ENCODE peak calls at places on chromosomes 7 and 10, in four cellular contexts. One of them, this sample, is unnamed.

GRCh38 chr10:93437000-93437945 is 44.9 kb downstream of the MYOF start:
- DNase-seq in upper lobe of left lung: peak; percentile 87
- DNase-seq in psoas muscle: peak; percentile 84
- DNase-seq in CD8-positive, alpha-beta T cell: no peak
- DNase-seq in this sample: peak; percentile 99

GRCh38 chr7:66627876-66628360 is 763 bp upstream of the KCTD7 start:
- DNase-seq in CD8-positive, alpha-beta T cell: no peak
- DNase-seq in psoas muscle: no peak
- DNase-seq in upper lobe of left lung: peak; percentile 43
- DNase-seq in this sample: no peak

GRCh38 chr7:6203381-6203780 is 69.0 kb downstream of the CYTH3 start:
- DNase-seq in psoas muscle: no peak
- DNase-seq in upper lobe of left lung: no peak
- DNase-seq in CD8-positive, alpha-beta T cell: no peak
- DNase-seq in this sample: no peak

GRCh38 chr10:90872648-90873020 is 860 bp downstream of the RPP30 start:
- DNase-seq in CD8-positive, alpha-beta T cell: no peak
- DNase-seq in psoas muscle: no peak
- DNase-seq in upper lobe of left lung: no peak
- DNase-seq in this sample: no peak

GRCh38 chr10:25493122-25493893 is 318.5 kb downstream of the GPR158 start:
- DNase-seq in upper lobe of left lung: no peak
- DNase-seq in CD8-positive, alpha-beta T cell: no peak
- DNase-seq in psoas muscle: no peak
- DNase-seq in this sample: no peak

GRCh38 chr10:124878457-124878739 is 63.5 kb upstream of the ZRANB1 start:
- DNase-seq in CD8-positive, alpha-beta T cell: no peak
- DNase-seq in psoas muscle: no peak
- DNase-seq in upper lobe of left lung: no peak
- DNase-seq in this sample: no peak

GRCh38 chr10:22612316-22612715 is 102.1 kb downstream of the PIP4K2A start:
- DNase-seq in upper lobe of left lung: no peak
- DNase-seq in CD8-positive, alpha-beta T cell: no peak
- DNase-seq in psoas muscle: no peak
- DNase-seq in this sample: no peak

GRCh38 chr10:125982256-125982948 is 86.0 kb downstream of the FANK1 start:
- DNase-seq in psoas muscle: no peak
- DNase-seq in CD8-positive, alpha-beta T cell: peak; percentile 34
- DNase-seq in upper lobe of left lung: no peak
- DNase-seq in this sample: peak; percentile 15

GRCh38 chr10:73773152-73773879 is 8.5 kb upstream of the CHCHD1 start:
- DNase-seq in psoas muscle: no peak
- DNase-seq in upper lobe of left lung: no peak
- DNase-seq in CD8-positive, alpha-beta T cell: peak; percentile 30
- DNase-seq in this sample: no peak

GRCh38 chr7:155038335-155038734 is 31.8 kb upstream of the HTR5A start:
- DNase-seq in psoas muscle: no peak
- DNase-seq in upper lobe of left lung: no peak
- DNase-seq in CD8-positive, alpha-beta T cell: no peak
- DNase-seq in this sample: no peak

GRCh38 chr10:120578890-120579289 is 121.9 kb downstream of the PLPP4 start:
- DNase-seq in CD8-positive, alpha-beta T cell: no peak
- DNase-seq in psoas muscle: no peak
- DNase-seq in upper lobe of left lung: no peak
- DNase-seq in this sample: no peak

GRCh38 chr10:27745380-27745718 is 270 bp downstream of the MKX start:
- DNase-seq in CD8-positive, alpha-beta T cell: no peak
- DNase-seq in upper lobe of left lung: no peak
- DNase-seq in psoas muscle: peak; percentile 44
- DNase-seq in this sample: no peak

GRCh38 chr10:4333474-4333894 is 492.5 kb upstream of the AKR1E2 start:
- DNase-seq in upper lobe of left lung: no peak
- DNase-seq in psoas muscle: no peak
- DNase-seq in CD8-positive, alpha-beta T cell: no peak
- DNase-seq in this sample: no peak

GRCh38 chr7:34225193-34225592 is 319.9 kb downstream of the BMPER start:
- DNase-seq in CD8-positive, alpha-beta T cell: no peak
- DNase-seq in upper lobe of left lung: no peak
- DNase-seq in psoas muscle: no peak
- DNase-seq in this sample: no peak

GRCh38 chr10:1123198-1123597 is 67.0 kb downstream of the WDR37 start:
- DNase-seq in psoas muscle: no peak
- DNase-seq in CD8-positive, alpha-beta T cell: no peak
- DNase-seq in upper lobe of left lung: no peak
- DNase-seq in this sample: no peak

GRCh38 chr7:42227931-42228591 is 8.9 kb downstream of the GLI3 start:
- DNase-seq in psoas muscle: peak; percentile 65
- DNase-seq in CD8-positive, alpha-beta T cell: no peak
- DNase-seq in upper lobe of left lung: peak; percentile 36
- DNase-seq in this sample: no peak

GRCh38 chr10:58070964-58071363 is 196.7 kb downstream of the IPMK start:
- DNase-seq in psoas muscle: no peak
- DNase-seq in CD8-positive, alpha-beta T cell: no peak
- DNase-seq in upper lobe of left lung: no peak
- DNase-seq in this sample: no peak

GRCh38 chr10:49138361-49138891 is 4.6 kb upstream of the FAM170B start:
- DNase-seq in CD8-positive, alpha-beta T cell: no peak
- DNase-seq in psoas muscle: peak; percentile 63
- DNase-seq in upper lobe of left lung: no peak
- DNase-seq in this sample: peak; percentile 41

GRCh38 chr10:62180677-62181076 is 88.0 kb downstream of the RTKN2 start:
- DNase-seq in upper lobe of left lung: no peak
- DNase-seq in psoas muscle: no peak
- DNase-seq in CD8-positive, alpha-beta T cell: no peak
- DNase-seq in this sample: no peak

GRCh38 chr7:30472771-30473392 is 5.7 kb downstream of the NOD1 start:
- DNase-seq in upper lobe of left lung: no peak
- DNase-seq in CD8-positive, alpha-beta T cell: no peak
- DNase-seq in psoas muscle: no peak
- DNase-seq in this sample: no peak

GRCh38 chr10:114045071-114045737 is 1.5 kb downstream of the ADRB1 start:
- DNase-seq in psoas muscle: peak; percentile 67
- DNase-seq in CD8-positive, alpha-beta T cell: peak; percentile 14
- DNase-seq in upper lobe of left lung: peak; percentile 64
- DNase-seq in this sample: no peak

GRCh38 chr7:100485514-100485913 is 1.8 kb downstream of the NYAP1 start:
- DNase-seq in CD8-positive, alpha-beta T cell: no peak
- DNase-seq in psoas muscle: no peak
- DNase-seq in upper lobe of left lung: no peak
- DNase-seq in this sample: no peak

GRCh38 chr10:78706256-78706655 is 362.5 kb upstream of the ZMIZ1 start:
- DNase-seq in CD8-positive, alpha-beta T cell: no peak
- DNase-seq in psoas muscle: no peak
- DNase-seq in upper lobe of left lung: no peak
- DNase-seq in this sample: no peak

GRCh38 chr10:132570771-132571564 is 33.4 kb downstream of the INPP5A start:
- DNase-seq in psoas muscle: peak; percentile 69
- DNase-seq in upper lobe of left lung: no peak
- DNase-seq in CD8-positive, alpha-beta T cell: no peak
- DNase-seq in this sample: no peak

GRCh38 chr10:132574288-132574687 is 36.7 kb downstream of the INPP5A start:
- DNase-seq in CD8-positive, alpha-beta T cell: no peak
- DNase-seq in upper lobe of left lung: no peak
- DNase-seq in psoas muscle: no peak
- DNase-seq in this sample: no peak

GRCh38 chr10:132572545-132572937 is 35.0 kb downstream of the INPP5A start:
- DNase-seq in upper lobe of left lung: no peak
- DNase-seq in CD8-positive, alpha-beta T cell: no peak
- DNase-seq in psoas muscle: no peak
- DNase-seq in this sample: no peak

GRCh38 chr10:132570265-132570664 is 32.7 kb downstream of the INPP5A start:
- DNase-seq in CD8-positive, alpha-beta T cell: no peak
- DNase-seq in upper lobe of left lung: no peak
- DNase-seq in psoas muscle: no peak
- DNase-seq in this sample: no peak

GRCh38 chr10:132571565-132572544 is 34.3 kb downstream of the INPP5A start:
- DNase-seq in CD8-positive, alpha-beta T cell: peak; percentile 59
- DNase-seq in upper lobe of left lung: no peak
- DNase-seq in psoas muscle: peak; percentile 87
- DNase-seq in this sample: no peak
- H3K4me3 ChIP-seq in CD8-positive, alpha-beta T cell: no peak overlapping the region
- H3K4me3 ChIP-seq in upper lobe of left lung: no peak overlapping the region
- H3K4me3 ChIP-seq in psoas muscle: no peak overlapping the region
- H3K4me3 ChIP-seq in this sample: no peak overlapping the region

DNA sequence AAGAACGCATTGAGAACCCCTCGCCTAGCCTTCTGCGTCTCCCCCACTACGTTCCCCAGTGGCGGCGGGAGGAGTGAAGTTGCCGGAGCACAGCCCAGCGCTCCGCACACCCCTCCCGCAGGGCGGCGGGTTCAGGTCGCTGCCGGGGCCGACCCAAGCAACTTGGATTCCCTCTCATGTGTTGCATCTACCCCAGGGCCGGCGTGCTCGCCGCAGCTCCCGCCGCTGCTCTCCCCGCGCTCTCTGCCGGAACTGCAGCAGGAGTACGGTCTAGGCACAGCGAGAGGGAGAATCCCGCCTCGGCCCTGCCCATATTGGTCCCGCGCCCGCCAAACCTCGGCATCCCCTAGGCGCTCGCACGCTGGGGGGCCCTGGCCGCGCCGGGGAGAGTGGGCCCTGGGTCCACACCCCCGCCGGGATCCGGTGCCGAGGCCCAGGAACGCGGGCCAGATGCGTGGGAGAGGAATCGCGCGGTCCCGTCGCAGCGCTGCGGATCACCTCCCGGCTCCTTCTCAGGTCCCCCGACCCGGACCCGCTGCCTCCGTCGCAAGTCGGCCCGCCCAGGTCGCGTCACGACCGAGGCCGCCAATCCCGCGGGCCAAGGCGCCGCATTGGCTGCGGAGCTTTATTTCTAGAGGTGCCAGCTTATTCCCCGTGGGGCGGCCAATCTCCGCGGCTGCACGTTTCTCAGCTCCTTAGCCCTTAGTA is 648 bp upstream of the TMEM243 start:
- DNase-seq in CD8-positive, alpha-beta T cell: peak; percentile 79
- DNase-seq in upper lobe of left lung: peak; percentile 92
- DNase-seq in psoas muscle: peak; percentile 85
- DNase-seq in this sample: no peak
- TF ChIP-seq CTCF in CD8-positive, alpha-beta T cell: no peak
- TF ChIP-seq CTCF in upper lobe of left lung: no peak
- TF ChIP-seq CTCF in psoas muscle: no peak
- TF ChIP-seq CTCF in this sample: no peak

GRCh38 chr10:118457824-118458428 is 115.8 kb upstream of the FAM204A start:
- DNase-seq in upper lobe of left lung: no peak
- DNase-seq in CD8-positive, alpha-beta T cell: no peak
- DNase-seq in psoas muscle: no peak
- DNase-seq in this sample: no peak
- H3K27me3 ChIP-seq in upper lobe of left lung: no peaks in the 10 kb centered on the region
- H3K27me3 ChIP-seq in CD8-positive, alpha-beta T cell: no peaks in the 10 kb centered on the region
- H3K27me3 ChIP-seq in psoas muscle: no peaks in the 10 kb centered on the region
- H3K27me3 ChIP-seq in this sample: no peaks in the 10 kb centered on the region

DNA sequence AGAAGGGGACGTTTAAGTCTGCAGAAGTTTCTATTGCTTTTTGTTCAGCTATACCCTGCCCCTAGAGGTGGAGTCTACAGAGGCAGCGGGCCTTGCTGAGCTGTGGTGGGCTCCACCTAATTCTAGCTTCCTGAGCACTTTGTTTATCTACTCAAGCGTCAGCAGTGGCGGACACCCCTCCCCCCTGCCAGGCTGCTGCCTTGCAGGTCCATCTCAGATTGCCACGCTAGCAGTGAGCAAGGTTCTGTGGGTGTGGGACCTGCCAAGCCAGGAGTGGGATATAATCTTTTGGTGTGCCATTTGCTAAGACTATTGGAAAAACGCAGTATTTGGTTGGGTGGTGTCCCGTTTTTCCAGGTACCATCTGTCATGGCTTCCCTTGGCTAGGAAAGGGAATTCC is 147.3 kb upstream of the PRPS1L1 start:
- DNase-seq in psoas muscle: no peak
- DNase-seq in upper lobe of left lung: no peak
- DNase-seq in CD8-positive, alpha-beta T cell: no peak
- DNase-seq in this sample: no peak
- H3K4me3 ChIP-seq in psoas muscle: no peak overlapping the region
- H3K4me3 ChIP-seq in upper lobe of left lung: no peak overlapping the region
- H3K4me3 ChIP-seq in CD8-positive, alpha-beta T cell: no peak overlapping the region
- H3K4me3 ChIP-seq in this sample: no peak overlapping the region

DNA sequence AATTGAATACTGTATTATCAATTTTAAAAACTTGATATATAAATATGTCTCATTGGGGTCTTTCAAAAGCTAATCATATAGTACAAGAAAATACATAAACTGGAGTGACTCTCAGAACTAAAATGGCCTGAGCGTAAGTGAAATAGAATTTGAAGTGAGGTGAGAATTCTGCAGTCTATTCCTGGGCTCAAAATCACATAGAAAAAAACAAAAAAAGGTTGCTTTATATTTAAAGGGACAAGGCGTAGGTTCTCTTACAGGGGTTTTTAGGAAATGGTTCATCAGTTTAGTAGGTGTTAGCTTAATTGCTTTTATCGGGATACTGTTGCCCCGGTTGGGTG is 36.7 kb upstream of the PRSS1 start:
- DNase-seq in upper lobe of left lung: no peak
- DNase-seq in CD8-positive, alpha-beta T cell: no peak
- DNase-seq in psoas muscle: no peak
- DNase-seq in this sample: no peak
- TF ChIP-seq CTCF in upper lobe of left lung: no peak
- TF ChIP-seq CTCF in CD8-positive, alpha-beta T cell: no peak
- TF ChIP-seq CTCF in psoas muscle: no peak
- TF ChIP-seq CTCF in this sample: no peak

GRCh38 chr7:97006951-97007861 is 1.9 kb downstream of the DLX6 start:
- DNase-seq in upper lobe of left lung: no peak
- DNase-seq in psoas muscle: no peak
- DNase-seq in CD8-positive, alpha-beta T cell: no peak
- DNase-seq in this sample: no peak

GRCh38 chr7:97005764-97006145 is 402 bp downstream of the DLX6 start:
- DNase-seq in CD8-positive, alpha-beta T cell: no peak
- DNase-seq in upper lobe of left lung: no peak
- DNase-seq in psoas muscle: no peak
- DNase-seq in this sample: no peak

GRCh38 chr7:97004237-97004930 is 969 bp upstream of the DLX6 start:
- DNase-seq in upper lobe of left lung: no peak
- DNase-seq in CD8-positive, alpha-beta T cell: no peak
- DNase-seq in psoas muscle: no peak
- DNase-seq in this sample: no peak

GRCh38 chr7:97004931-97005763 is at the start of gene DLX6:
- DNase-seq in psoas muscle: no peak
- DNase-seq in upper lobe of left lung: no peak
- DNase-seq in CD8-positive, alpha-beta T cell: no peak
- DNase-seq in this sample: no peak

GRCh38 chr7:97006146-97006950 is 995 bp downstream of the DLX6 start:
- DNase-seq in upper lobe of left lung: no peak
- DNase-seq in CD8-positive, alpha-beta T cell: no peak
- DNase-seq in psoas muscle: no peak
- DNase-seq in this sample: no peak
- H3K27me3 ChIP-seq in upper lobe of left lung: peaks cover 49% of the 10 kb centered on the region
- H3K27me3 ChIP-seq in CD8-positive, alpha-beta T cell: peaks cover 52% of the 10 kb centered on the region
- H3K27me3 ChIP-seq in psoas muscle: peaks cover 99% of the 10 kb centered on the region
- H3K27me3 ChIP-seq in this sample: peaks cover 30% of the 10 kb centered on the region